ENCODE peak calls at places on chromosome X, in six cellular contexts. X is pancreas, R is ascending aorta, M is tibial nerve, D is neuronal stem cell, Z is osteoblast. Q is an unnamed sample. For H3K4me1, the result is how much of the 10 kb centered on the place peaks cover.

GRCh38 chrX:133726211-133726630 is 259.2 kb downstream of the GPC3 start:
- DNase-seq in X (no peak), R (no peak), M (no peak), D (no peak), Z (no peak), Q (no peak)

GRCh38 chrX:150293311-150294013 is 69.7 kb upstream of the MAMLD1 start:
- DNase-seq in X (no peak), R (peak), M (no peak), D (no peak), Z (no peak), Q (no peak)

GRCh38 chrX:16462912-16463311 is 187.0 kb upstream of the S100G start:
- DNase-seq in X (no peak), R (peak), M (no peak), D (no peak), Z (peak), Q (no peak)

GRCh38 chrX:78595901-78596502 is 63.1 kb downstream of the RTL3 start:
- DNase-seq in X (no peak), R (no peak), M (peak), D (peak), Z (no peak), Q (no peak)

GRCh38 chrX:119539872-119540271 is 25.3 kb downstream of the STEEP1 start:
- DNase-seq in X (no peak), R (no peak), M (no peak), D (no peak), Z (no peak), Q (no peak)

GRCh38 chrX:110032534-110033161 is 29.7 kb downstream of the TMEM164 start:
- DNase-seq in X (no peak), R (no peak), M (no peak), D (no peak), Z (peak), Q (no peak)

GRCh38 chrX:107978707-107979307 is 3.4 kb downstream of the TEX13B start:
- DNase-seq in X (no peak), R (no peak), M (no peak), D (peak), Z (peak), Q (no peak)

GRCh38 chrX:72101597-72102037 is 30.1 kb downstream of the RTL5 start:
- DNase-seq in X (no peak), R (no peak), M (no peak), D (no peak), Z (no peak), Q (no peak)

GRCh38 chrX:111339212-111339611 is 68.9 kb upstream of the CAPN6 start:
- DNase-seq in X (no peak), R (no peak), M (no peak), D (no peak), Z (no peak), Q (no peak)

GRCh38 chrX:48606091-48606490 is 8.8 kb downstream of the WDR13 start:
- DNase-seq in X (no peak), R (no peak), M (no peak), D (no peak), Z (no peak), Q (no peak)

GRCh38 chrX:126551725-126552312 is 795 bp downstream of the DCAF12L1 start:
- DNase-seq in X (peak), R (no peak), M (no peak), D (no peak), Z (no peak), Q (no peak)

GRCh38 chrX:1673337-1673736 is 58.5 kb downstream of the ASMT start:
- DNase-seq in X (no peak), R (no peak), M (no peak), D (no peak), Z (peak), Q (no peak)

DNA sequence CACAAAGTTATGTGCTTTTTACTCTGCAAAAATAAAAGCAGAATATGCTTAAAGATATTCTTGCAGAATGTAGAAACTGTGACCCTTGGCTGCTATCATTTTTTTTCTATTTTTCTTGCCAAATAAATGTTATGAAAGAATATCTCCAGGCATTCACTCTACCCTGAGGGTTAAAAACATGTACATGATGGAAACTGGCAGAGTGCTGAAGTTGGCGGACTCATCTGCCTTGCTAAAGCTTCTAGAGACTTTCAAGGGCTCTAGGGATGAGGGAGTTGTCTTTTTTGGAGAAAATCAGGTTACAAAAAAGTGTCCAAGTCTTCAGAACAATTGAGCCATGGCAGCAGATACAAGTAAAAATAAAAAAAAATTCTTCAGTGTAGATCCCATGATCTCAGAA is 40.5 kb upstream of the NRK start:
- DNase-seq in X (no peak), R (no peak), M (no peak), D (no peak), Z (no peak), Q (no peak)
- H3K27ac ChIP-seq in X (no peak), R (no peak), M (no peak), D (no peak), Z (no peak), Q (no peak)

DNA sequence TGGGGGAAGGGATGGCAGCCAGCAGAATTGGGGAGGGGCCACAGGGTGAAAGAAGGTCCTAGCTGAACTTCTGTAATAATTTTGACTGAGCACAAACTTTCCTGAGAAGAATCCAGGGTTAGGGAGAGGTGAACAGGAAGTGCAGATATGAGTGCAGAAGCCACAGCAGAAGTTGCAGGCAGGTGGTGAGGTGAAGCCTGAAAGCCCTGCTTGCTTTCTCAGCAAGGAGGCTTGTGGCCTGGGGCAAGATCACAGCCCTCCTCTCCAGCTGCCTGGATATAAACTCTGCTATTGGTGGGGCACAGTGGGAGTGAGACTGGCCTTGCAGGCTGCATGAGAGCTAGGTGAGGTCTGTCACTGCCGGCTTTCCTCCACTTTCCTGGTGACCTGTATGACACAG is 44.1 kb upstream of the UPRT start:
- DNase-seq in X (no peak), R (no peak), M (no peak), D (no peak), Z (no peak), Q (no peak)
- H3K4me1 ChIP-seq in X (under half), R (under half), M (under half), D (under half), Z (under half), Q (under half)

GRCh38 chrX:123190096-123190495 is 6.0 kb downstream of the GRIA3 start:
- DNase-seq in X (no peak), R (no peak), M (no peak), D (no peak), Z (no peak), Q (no peak)
- H3K27ac ChIP-seq in X (no peak), R (no peak), M (no peak), D (no peak), Z (no peak), Q (no peak)

DNA sequence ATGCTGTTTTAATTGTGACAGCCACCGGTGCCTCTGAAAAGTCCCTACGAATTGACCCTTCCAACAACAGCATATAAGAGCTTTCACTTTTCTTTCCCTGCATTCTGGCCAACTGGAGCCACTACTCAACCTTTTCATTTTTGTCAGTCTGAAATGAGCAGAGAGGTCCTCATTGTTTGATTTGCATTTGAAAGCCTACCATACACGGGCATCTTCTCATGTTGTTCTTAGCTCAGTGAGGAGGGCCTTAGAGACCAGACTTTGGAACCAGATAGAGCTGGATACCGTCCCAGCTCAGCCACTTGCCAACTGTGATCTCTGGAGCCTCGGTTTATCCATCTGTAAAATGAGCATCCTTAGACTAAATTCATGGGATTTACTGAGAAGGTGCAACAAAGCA is 16.9 kb upstream of the TMSB4X start:
- DNase-seq in X (no peak), R (peak), M (no peak), D (no peak), Z (peak), Q (no peak)
- H3K4me1 ChIP-seq in X (under half), R (under half), M (under half), D (under half), Z (under half), Q (under half)

DNA sequence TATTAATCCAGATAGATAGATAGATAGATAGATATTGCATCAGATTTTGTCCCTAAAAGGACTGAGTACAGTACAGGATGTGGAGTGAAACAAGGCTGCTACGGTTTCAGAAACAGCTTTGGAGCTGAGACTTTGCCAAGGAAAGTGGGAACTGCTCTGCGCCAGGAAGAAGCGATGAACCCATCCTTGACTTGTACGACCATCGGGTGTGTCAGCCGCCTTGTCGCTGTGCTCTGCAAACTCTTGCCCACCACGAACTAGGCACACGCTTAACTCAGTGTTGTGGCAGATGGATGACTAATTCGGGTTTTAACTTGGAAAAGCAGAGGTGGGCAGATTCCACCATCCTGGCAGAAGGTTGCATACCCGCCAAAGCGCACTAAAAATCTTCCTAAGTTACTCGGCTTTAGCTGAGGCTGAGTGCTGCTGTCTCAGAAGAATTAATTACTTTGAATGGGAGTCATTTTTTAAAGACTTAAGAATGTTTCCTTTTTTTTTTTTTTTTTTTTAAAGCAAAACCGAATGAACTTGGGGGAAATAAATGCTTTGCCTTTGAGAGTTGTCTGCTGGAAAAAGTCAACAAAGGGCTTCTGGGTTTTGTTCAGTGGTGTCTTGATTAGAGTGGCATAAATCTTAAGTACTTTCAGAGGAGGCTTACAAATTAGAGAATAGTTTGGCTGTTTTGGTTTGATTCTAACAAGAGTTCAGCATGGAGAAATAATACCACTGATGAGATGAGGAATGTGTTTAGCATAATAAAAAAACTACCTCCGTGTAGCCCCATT is 69.5 kb downstream of the SHROOM2 start:
- DNase-seq in X (no peak), R (no peak), M (no peak), D (no peak), Z (no peak), Q (no peak)
- H3K27ac ChIP-seq in X (no peak), R (no peak), M (no peak), D (no peak), Z (no peak), Q (no peak)

GRCh38 chrX:22541926-22542325 is 269.2 kb downstream of the CBLL2 start:
- DNase-seq in X (no peak), R (no peak), M (no peak), D (no peak), Z (no peak), Q (no peak)
- H3K4me1 ChIP-seq in X (under half), R (under half), M (under half), D (under half), Z (under half), Q (under half)

GRCh38 chrX:29243942-29244341 is 656.7 kb downstream of the IL1RAPL1 start:
- DNase-seq in X (no peak), R (no peak), M (no peak), D (no peak), Z (no peak), Q (no peak)

GRCh38 chrX:29237972-29238371 is 650.7 kb downstream of the IL1RAPL1 start:
- DNase-seq in X (no peak), R (no peak), M (no peak), D (no peak), Z (no peak), Q (no peak)

GRCh38 chrX:29241831-29242230 is 654.6 kb downstream of the IL1RAPL1 start:
- DNase-seq in X (no peak), R (no peak), M (no peak), D (no peak), Z (no peak), Q (no peak)
- H3K27ac ChIP-seq in X (no peak), R (no peak), M (no peak), D (no peak), Z (no peak), Q (no peak)

Q was measured in left lung.